ENCODE peak calls at places on chromosomes 7 and 10, in six cellular contexts. U, L, D, Z, J and K are unnamed samples.

GRCh38 chr10:77405771-77406241 is 231.8 kb downstream of the KCNMA1 start:
- DNase-seq in U (peak), L (peak), D (peak), Z (no peak), J (no peak), K (peak)

GRCh38 chr10:102643346-102644065 is 773 bp upstream of the TRIM8 start:
- DNase-seq in U (peak), L (peak), D (peak), Z (peak), J (peak), K (peak)

GRCh38 chr7:2519119-2519930 is at the start of gene LFNG:
- DNase-seq in U (peak), L (peak), D (peak), Z (peak), J (peak), K (peak)

GRCh38 chr10:62306663-62307062 is 38.0 kb upstream of the RTKN2 start:
- DNase-seq in U (no peak), L (no peak), D (no peak), Z (no peak), J (no peak), K (no peak)

GRCh38 chr10:100575781-100576635 is 40.3 kb downstream of the HIF1AN start:
- DNase-seq in U (no peak), L (no peak), D (no peak), Z (no peak), J (no peak), K (no peak)

GRCh38 chr7:14834888-14835287 is 67.7 kb downstream of the DGKB start:
- DNase-seq in U (peak), L (no peak), D (peak), Z (no peak), J (no peak), K (no peak)

GRCh38 chr7:107865956-107866775 is 24.8 kb upstream of the DLD start:
- DNase-seq in U (no peak), L (no peak), D (no peak), Z (no peak), J (no peak), K (no peak)

GRCh38 chr7:136958016-136958415 is 89.6 kb downstream of the CHRM2 start:
- DNase-seq in U (no peak), L (no peak), D (no peak), Z (no peak), J (no peak), K (no peak)

GRCh38 chr10:129901389-129902045 is 62.6 kb downstream of the EBF3 start:
- DNase-seq in U (no peak), L (no peak), D (peak), Z (no peak), J (no peak), K (no peak)

GRCh38 chr7:4631021-4631663 is 51.0 kb upstream of the FOXK1 start:
- DNase-seq in U (no peak), L (no peak), D (no peak), Z (no peak), J (no peak), K (no peak)